ENCODE peak calls at places on chromosomes 11 and 22, in nine cellular contexts. One of them, this sample, is unnamed.

GRCh38 chr11:43367382-43368178 is 8.9 kb downstream of the TTC17 start:
- DNase-seq in lower lobe of right lung: no peak
- DNase-seq in AG04450: peak; percentile 32
- DNase-seq in tibial artery: no peak
- DNase-seq in right lobe of liver: no peak
- DNase-seq in adrenal gland: no peak
- DNase-seq in spleen: no peak
- DNase-seq in A549: no peak
- DNase-seq in aorta: no peak
- DNase-seq in this sample: no peak

GRCh38 chr11:975824-976223 is 50.2 kb downstream of the AP2A2 start:
- DNase-seq in lower lobe of right lung: no peak
- DNase-seq in AG04450: peak; percentile 4
- DNase-seq in tibial artery: no peak
- DNase-seq in right lobe of liver: no peak
- DNase-seq in adrenal gland: no peak
- DNase-seq in spleen: peak; percentile 85
- DNase-seq in A549: peak; percentile 78
- DNase-seq in aorta: no peak
- DNase-seq in this sample: peak; percentile 55

GRCh38 chr11:40293655-40294342 is 1165.7 kb downstream of the LRRC4C start:
- DNase-seq in lower lobe of right lung: peak; percentile 55
- DNase-seq in AG04450: peak; percentile 69
- DNase-seq in tibial artery: peak; percentile 50
- DNase-seq in right lobe of liver: peak; percentile 46
- DNase-seq in adrenal gland: peak; percentile 56
- DNase-seq in spleen: no peak
- DNase-seq in A549: peak; percentile 82
- DNase-seq in aorta: peak; percentile 87
- DNase-seq in this sample: peak; percentile 34

GRCh38 chr11:80846979-80847378 is 1406.1 kb upstream of the TENM4 start:
- DNase-seq in lower lobe of right lung: no peak
- DNase-seq in AG04450: no peak
- DNase-seq in tibial artery: no peak
- DNase-seq in right lobe of liver: no peak
- DNase-seq in adrenal gland: no peak
- DNase-seq in spleen: no peak
- DNase-seq in A549: no peak
- DNase-seq in aorta: no peak
- DNase-seq in this sample: no peak

GRCh38 chr11:130403301-130403804 is 25.1 kb downstream of the ADAMTS8 start:
- DNase-seq in lower lobe of right lung: no peak
- DNase-seq in AG04450: peak; percentile 90
- DNase-seq in tibial artery: peak; percentile 57
- DNase-seq in right lobe of liver: no peak
- DNase-seq in adrenal gland: no peak
- DNase-seq in spleen: no peak
- DNase-seq in A549: no peak
- DNase-seq in aorta: peak; percentile 89
- DNase-seq in this sample: no peak

GRCh38 chr11:118572075-118572913 is at the start of gene ARCN1:
- DNase-seq in lower lobe of right lung: peak; percentile 85
- DNase-seq in AG04450: no peak
- DNase-seq in tibial artery: peak; percentile 74
- DNase-seq in right lobe of liver: peak; percentile 83
- DNase-seq in adrenal gland: peak; percentile 83
- DNase-seq in spleen: peak; percentile 94
- DNase-seq in A549: peak; percentile 66
- DNase-seq in aorta: peak; percentile 91
- DNase-seq in this sample: peak; percentile 69

GRCh38 chr11:106695506-106695905 is 322.8 kb downstream of the GUCY1A2 start:
- DNase-seq in lower lobe of right lung: no peak
- DNase-seq in AG04450: peak; percentile 63
- DNase-seq in tibial artery: no peak
- DNase-seq in right lobe of liver: no peak
- DNase-seq in adrenal gland: no peak
- DNase-seq in spleen: no peak
- DNase-seq in A549: peak; percentile 2
- DNase-seq in aorta: no peak
- DNase-seq in this sample: no peak

GRCh38 chr11:47908198-47908597 is 60.0 kb upstream of the NUP160 start:
- DNase-seq in lower lobe of right lung: no peak
- DNase-seq in AG04450: no peak
- DNase-seq in tibial artery: no peak
- DNase-seq in right lobe of liver: no peak
- DNase-seq in adrenal gland: no peak
- DNase-seq in spleen: no peak
- DNase-seq in A549: no peak
- DNase-seq in aorta: no peak
- DNase-seq in this sample: peak; percentile 70

GRCh38 chr11:120540744-120541143 is 29.2 kb downstream of the GRIK4 start:
- DNase-seq in lower lobe of right lung: no peak
- DNase-seq in AG04450: no peak
- DNase-seq in tibial artery: no peak
- DNase-seq in right lobe of liver: no peak
- DNase-seq in adrenal gland: no peak
- DNase-seq in spleen: no peak
- DNase-seq in A549: no peak
- DNase-seq in aorta: no peak
- DNase-seq in this sample: no peak

GRCh38 chr22:20052309-20053250 is 27.5 kb upstream of the DGCR8 start:
- DNase-seq in lower lobe of right lung: no peak
- DNase-seq in AG04450: no peak
- DNase-seq in tibial artery: no peak
- DNase-seq in right lobe of liver: no peak
- DNase-seq in adrenal gland: no peak
- DNase-seq in spleen: no peak
- DNase-seq in A549: no peak
- DNase-seq in aorta: no peak
- DNase-seq in this sample: no peak

GRCh38 chr22:20857838-20858614 is 585 bp downstream of the PI4KA start:
- DNase-seq in lower lobe of right lung: peak; percentile 90
- DNase-seq in AG04450: peak; percentile 61
- DNase-seq in tibial artery: peak; percentile 79
- DNase-seq in right lobe of liver: peak; percentile 90
- DNase-seq in adrenal gland: peak; percentile 89
- DNase-seq in spleen: peak; percentile 96
- DNase-seq in A549: peak; percentile 84
- DNase-seq in aorta: peak; percentile 96
- DNase-seq in this sample: peak; percentile 85

GRCh38 chr11:78714539-78714938 is 139.9 kb upstream of the NARS2 start:
- DNase-seq in lower lobe of right lung: no peak
- DNase-seq in AG04450: no peak
- DNase-seq in tibial artery: no peak
- DNase-seq in right lobe of liver: no peak
- DNase-seq in adrenal gland: no peak
- DNase-seq in spleen: no peak
- DNase-seq in A549: no peak
- DNase-seq in aorta: no peak
- DNase-seq in this sample: no peak

GRCh38 chr11:125675196-125675595 is 5.5 kb downstream of the ACRV1 start:
- DNase-seq in lower lobe of right lung: no peak
- DNase-seq in AG04450: no peak
- DNase-seq in tibial artery: no peak
- DNase-seq in right lobe of liver: no peak
- DNase-seq in adrenal gland: no peak
- DNase-seq in spleen: no peak
- DNase-seq in A549: no peak
- DNase-seq in aorta: no peak
- DNase-seq in this sample: no peak

GRCh38 chr11:100970273-100971164 is 159.1 kb downstream of the PGR start:
- DNase-seq in lower lobe of right lung: no peak
- DNase-seq in AG04450: no peak
- DNase-seq in tibial artery: no peak
- DNase-seq in right lobe of liver: no peak
- DNase-seq in adrenal gland: no peak
- DNase-seq in spleen: no peak
- DNase-seq in A549: no peak
- DNase-seq in aorta: no peak
- DNase-seq in this sample: no peak

GRCh38 chr22:37162221-37163095 is 12.7 kb upstream of the IL2RB start:
- DNase-seq in lower lobe of right lung: no peak
- DNase-seq in AG04450: no peak
- DNase-seq in tibial artery: no peak
- DNase-seq in right lobe of liver: peak; percentile 2
- DNase-seq in adrenal gland: no peak
- DNase-seq in spleen: peak; percentile 82
- DNase-seq in A549: no peak
- DNase-seq in aorta: no peak
- DNase-seq in this sample: no peak

GRCh38 chr22:33034753-33035152 is 23.4 kb downstream of the SYN3 start:
- DNase-seq in lower lobe of right lung: no peak
- DNase-seq in AG04450: no peak
- DNase-seq in tibial artery: no peak
- DNase-seq in right lobe of liver: peak; percentile 63
- DNase-seq in adrenal gland: peak; percentile 54
- DNase-seq in spleen: no peak
- DNase-seq in A549: no peak
- DNase-seq in aorta: no peak
- DNase-seq in this sample: no peak

GRCh38 chr11:126917531-126918204 is 82.9 kb downstream of the KIRREL3 start:
- DNase-seq in lower lobe of right lung: no peak
- DNase-seq in AG04450: peak; percentile 94
- DNase-seq in tibial artery: no peak
- DNase-seq in right lobe of liver: no peak
- DNase-seq in adrenal gland: no peak
- DNase-seq in spleen: no peak
- DNase-seq in A549: peak; percentile 89
- DNase-seq in aorta: no peak
- DNase-seq in this sample: no peak

GRCh38 chr22:46457502-46458488 is 79.6 kb downstream of the CELSR1 start:
- DNase-seq in lower lobe of right lung: no peak
- DNase-seq in AG04450: no peak
- DNase-seq in tibial artery: no peak
- DNase-seq in right lobe of liver: no peak
- DNase-seq in adrenal gland: no peak
- DNase-seq in spleen: no peak
- DNase-seq in A549: no peak
- DNase-seq in aorta: peak; percentile 68
- DNase-seq in this sample: no peak

DNA sequence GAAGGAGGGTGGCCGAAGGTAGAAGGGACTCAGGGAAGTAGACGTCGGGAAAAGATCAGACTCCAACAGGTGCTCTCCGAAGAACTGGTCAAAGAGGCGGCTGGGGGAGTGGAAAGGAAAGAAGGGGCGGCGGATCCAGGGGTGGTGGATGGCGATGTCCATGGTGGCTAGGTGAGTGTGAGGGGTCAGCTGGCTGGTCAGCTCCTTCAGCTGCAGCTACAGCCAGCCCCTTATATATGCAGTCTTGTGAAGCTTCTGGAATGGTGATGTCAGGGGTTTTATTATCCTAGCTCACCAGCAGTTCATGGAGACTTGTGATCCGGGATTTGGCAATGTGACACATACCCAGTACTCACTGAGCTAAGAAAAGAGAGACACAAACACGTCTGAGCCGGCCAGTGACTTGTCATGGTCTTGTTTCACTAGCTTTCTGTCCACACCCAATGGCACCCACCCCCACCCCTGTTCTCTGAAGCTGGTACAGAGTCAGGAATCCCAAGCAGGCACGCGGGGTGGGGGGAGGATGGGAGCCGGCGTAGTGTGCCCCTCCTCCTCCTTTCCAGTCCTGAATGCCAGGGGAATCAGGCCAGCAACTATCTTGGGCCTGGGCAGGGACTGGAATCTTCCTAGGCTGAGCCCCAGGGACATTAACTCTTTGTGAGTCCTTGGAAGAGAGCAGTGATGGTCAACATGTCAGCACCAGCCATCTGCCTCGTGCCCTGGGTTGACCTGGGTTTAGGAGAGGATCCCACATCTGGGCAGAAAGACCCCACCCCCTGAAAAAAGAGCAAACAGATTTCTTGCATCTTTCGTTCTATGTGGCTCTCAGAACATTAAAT is at the start of gene CRYAB:
- DNase-seq in lower lobe of right lung: peak; percentile 78
- DNase-seq in AG04450: peak; percentile 24
- DNase-seq in tibial artery: peak; percentile 96
- DNase-seq in right lobe of liver: no peak
- DNase-seq in adrenal gland: peak; percentile 90
- DNase-seq in spleen: no peak
- DNase-seq in A549: peak; percentile 49
- DNase-seq in aorta: peak; percentile 95
- DNase-seq in this sample: no peak
- H3K27ac ChIP-seq in lower lobe of right lung: peak within 1 kb of the TSS; percentile 83
- H3K27ac ChIP-seq in AG04450: peak within 1 kb of the TSS; percentile 58
- H3K27ac ChIP-seq in tibial artery: peak within 1 kb of the TSS; percentile 98
- H3K27ac ChIP-seq in right lobe of liver: peak within 1 kb of the TSS; percentile 24
- H3K27ac ChIP-seq in adrenal gland: peak within 1 kb of the TSS; percentile 87
- H3K27ac ChIP-seq in spleen: peak within 1 kb of the TSS; percentile 85
- H3K27ac ChIP-seq in A549: peak within 1 kb of the TSS; percentile 49
- H3K27ac ChIP-seq in aorta: peak within 1 kb of the TSS; percentile 98
- H3K27ac ChIP-seq in this sample: no peak within 1 kb of the TSS

GRCh38 chr22:42754658-42755057 is 34.0 kb upstream of the A4GALT start:
- DNase-seq in lower lobe of right lung: no peak
- DNase-seq in AG04450: no peak
- DNase-seq in tibial artery: no peak
- DNase-seq in right lobe of liver: peak; percentile 71
- DNase-seq in adrenal gland: peak; percentile 88
- DNase-seq in spleen: no peak
- DNase-seq in A549: peak; percentile 97
- DNase-seq in aorta: no peak
- DNase-seq in this sample: no peak
- H3K27ac ChIP-seq in lower lobe of right lung: no peak overlapping the region
- H3K27ac ChIP-seq in AG04450: peak overlapping the region; percentile 21
- H3K27ac ChIP-seq in tibial artery: no peak overlapping the region
- H3K27ac ChIP-seq in right lobe of liver: no peak overlapping the region
- H3K27ac ChIP-seq in adrenal gland: peak overlapping the region; percentile 84
- H3K27ac ChIP-seq in spleen: peak overlapping the region; percentile 76
- H3K27ac ChIP-seq in A549: peak overlapping the region; percentile 91
- H3K27ac ChIP-seq in aorta: no peak overlapping the region
- H3K27ac ChIP-seq in this sample: no peak overlapping the region

GRCh38 chr11:14119357-14119756 is 156.8 kb downstream of the SPON1 start:
- DNase-seq in lower lobe of right lung: no peak
- DNase-seq in AG04450: no peak
- DNase-seq in tibial artery: no peak
- DNase-seq in right lobe of liver: no peak
- DNase-seq in adrenal gland: no peak
- DNase-seq in spleen: no peak
- DNase-seq in A549: no peak
- DNase-seq in aorta: no peak
- DNase-seq in this sample: no peak
- H3K27ac ChIP-seq in lower lobe of right lung: no peak overlapping the region
- H3K27ac ChIP-seq in AG04450: no peak overlapping the region
- H3K27ac ChIP-seq in tibial artery: no peak overlapping the region
- H3K27ac ChIP-seq in right lobe of liver: no peak overlapping the region
- H3K27ac ChIP-seq in adrenal gland: no peak overlapping the region
- H3K27ac ChIP-seq in spleen: no peak overlapping the region
- H3K27ac ChIP-seq in A549: no peak overlapping the region
- H3K27ac ChIP-seq in aorta: no peak overlapping the region
- H3K27ac ChIP-seq in this sample: no peak overlapping the region

GRCh38 chr11:73249304-73249703 is 22.8 kb upstream of the P2RY6 start:
- DNase-seq in lower lobe of right lung: no peak
- DNase-seq in AG04450: no peak
- DNase-seq in tibial artery: no peak
- DNase-seq in right lobe of liver: no peak
- DNase-seq in adrenal gland: no peak
- DNase-seq in spleen: no peak
- DNase-seq in A549: peak; percentile 42
- DNase-seq in aorta: no peak
- DNase-seq in this sample: no peak
- H3K27ac ChIP-seq in lower lobe of right lung: no peak overlapping the region
- H3K27ac ChIP-seq in AG04450: no peak overlapping the region
- H3K27ac ChIP-seq in tibial artery: no peak overlapping the region
- H3K27ac ChIP-seq in right lobe of liver: no peak overlapping the region
- H3K27ac ChIP-seq in adrenal gland: no peak overlapping the region
- H3K27ac ChIP-seq in spleen: no peak overlapping the region
- H3K27ac ChIP-seq in A549: peak overlapping the region; percentile 44
- H3K27ac ChIP-seq in aorta: no peak overlapping the region
- H3K27ac ChIP-seq in this sample: no peak overlapping the region